ENCODE peak calls at places on chromosome 2, in seven cellular contexts. T, O, V, S, Q, P and Y are unnamed samples.

GRCh38 chr2:239192456-239192855 is 208.4 kb downstream of the HDAC4 start:
- DNase-seq in T (no peak), O (no peak), V (no peak), S (no peak), Q (no peak), P (no peak), Y (no peak)

GRCh38 chr2:18752022-18752493 is 162.7 kb upstream of the NT5C1B start:
- DNase-seq in T (peak; percentile 5), O (no peak), V (no peak), S (no peak), Q (no peak), P (no peak), Y (no peak)

GRCh38 chr2:10204326-10205200 is 82.0 kb downstream of the RRM2 start:
- DNase-seq in T (peak; percentile 37), O (no peak), V (no peak), S (peak; percentile 27), Q (no peak), P (no peak), Y (no peak)

GRCh38 chr2:29747786-29748470 is 173.5 kb downstream of the ALK start:
- DNase-seq in T (no peak), O (peak; percentile 63), V (no peak), S (peak; percentile 98), Q (no peak), P (peak; percentile 63), Y (no peak)

GRCh38 chr2:127645395-127646291 is at the start of gene GPR17:
- DNase-seq in T (no peak), O (no peak), V (no peak), S (no peak), Q (no peak), P (no peak), Y (no peak)

GRCh38 chr2:108616731-108617161 is 82.5 kb downstream of the LIMS1 start:
- DNase-seq in T (peak; percentile 94), O (peak; percentile 54), V (no peak), S (peak; percentile 90), Q (no peak), P (no peak), Y (no peak)

GRCh38 chr2:37718515-37719161 is 47.2 kb upstream of the CDC42EP3 start:
- DNase-seq in T (no peak), O (no peak), V (no peak), S (no peak), Q (no peak), P (no peak), Y (no peak)

GRCh38 chr2:171004833-171005232 is 75.8 kb downstream of the GORASP2 start:
- DNase-seq in T (no peak), O (no peak), V (no peak), S (no peak), Q (no peak), P (no peak), Y (no peak)

GRCh38 chr2:29209551-29209950 is 94.3 kb downstream of the CLIP4 start:
- DNase-seq in T (no peak), O (no peak), V (no peak), S (no peak), Q (no peak), P (no peak), Y (no peak)